ENCODE peak calls at places on chromosomes 3 and 15, in seven cellular contexts. X is AG04449; V is fibroblast of the aortic adventitia; Z is HL-60; W is H1; M is CD8-positive, alpha-beta T cell; P is suprapubic skin. J is an unnamed sample.

GRCh38 chr3:191997579-191998268 is 536.8 kb downstream of the PYDC2 start:
- DNase-seq in W (no peak), V (no peak), P (no peak), Z (no peak), X (no peak), M (no peak), J (no peak)

GRCh38 chr15:70557506-70558258 is 205.7 kb downstream of the UACA start:
- DNase-seq in X (no peak), P (no peak), M (peak), Z (no peak), V (no peak), W (no peak), J (peak)

GRCh38 chr3:27568393-27568792 is 84.2 kb upstream of the SLC4A7 start:
- DNase-seq in V (peak), Z (no peak), P (peak), M (no peak), W (no peak), X (no peak), J (peak)

GRCh38 chr3:111112913-111113312 is 41.3 kb downstream of the NECTIN3 start:
- DNase-seq in W (no peak), V (peak), P (no peak), M (no peak), Z (no peak), X (no peak), J (no peak)

GRCh38 chr15:89395461-89395875 is 60.8 kb upstream of the POLG start:
- DNase-seq in Z (peak), P (no peak), V (no peak), W (no peak), X (no peak), M (no peak), J (no peak)

GRCh38 chr3:129593595-129594339 is 12.7 kb downstream of the PLXND1 start:
- DNase-seq in Z (peak), M (peak), X (no peak), W (no peak), V (no peak), P (no peak), J (no peak)

GRCh38 chr3:131501949-131502348 is 822 bp downstream of the MRPL3 start:
- DNase-seq in X (no peak), W (no peak), M (no peak), Z (no peak), V (peak), P (no peak), J (no peak)

GRCh38 chr3:126292318-126293070 is 64.7 kb downstream of the KLF15 start:
- DNase-seq in W (no peak), X (no peak), V (no peak), M (no peak), P (no peak), Z (no peak), J (no peak)

GRCh38 chr3:158313344-158313927 is 203.5 kb downstream of the RSRC1 start:
- DNase-seq in V (peak), X (no peak), Z (peak), W (no peak), M (no peak), P (no peak), J (no peak)

GRCh38 chr15:31489801-31490646 is 163.4 kb downstream of the KLF13 start:
- DNase-seq in W (no peak), Z (peak), X (no peak), M (peak), P (no peak), V (peak), J (peak)

GRCh38 chr3:61936344-61936937 is 375.1 kb downstream of the PTPRG start:
- DNase-seq in W (no peak), Z (no peak), X (no peak), P (no peak), M (no peak), V (no peak), J (peak)

GRCh38 chr3:113167929-113168771 is 43.2 kb upstream of the BOC start:
- DNase-seq in V (no peak), Z (no peak), X (no peak), W (no peak), M (no peak), P (peak), J (no peak)

GRCh38 chr15:40290540-40291087 is 7.8 kb upstream of the ANKRD63 start:
- DNase-seq in P (no peak), M (no peak), X (no peak), Z (no peak), V (no peak), W (no peak), J (no peak)

GRCh38 chr15:57639306-57639705 is 47.6 kb downstream of the MYZAP start:
- DNase-seq in M (no peak), P (no peak), W (no peak), Z (no peak), X (no peak), V (no peak), J (no peak)

GRCh38 chr3:185316740-185317407 is 46.1 kb upstream of the MAP3K13 start:
- DNase-seq in W (no peak), Z (no peak), X (no peak), P (no peak), V (peak), M (no peak), J (peak)

GRCh38 chr3:68666409-68667193 is 265.7 kb downstream of the TAFA4 start:
- DNase-seq in M (no peak), P (no peak), X (no peak), W (no peak), Z (no peak), V (no peak), J (no peak)

GRCh38 chr3:184334470-184335158 is 2.8 kb upstream of the FAM131A start:
- DNase-seq in X (no peak), P (no peak), V (peak), M (no peak), W (no peak), Z (no peak), J (peak)

GRCh38 chr3:56373386-56373785 is 94.9 kb downstream of the ERC2 start:
- DNase-seq in W (no peak), X (no peak), P (no peak), Z (no peak), V (no peak), M (no peak), J (no peak)

GRCh38 chr15:29115093-29115991 is 154.3 kb downstream of the NSMCE3 start:
- DNase-seq in P (no peak), V (no peak), W (no peak), Z (no peak), X (no peak), M (no peak), J (no peak)

DNA sequence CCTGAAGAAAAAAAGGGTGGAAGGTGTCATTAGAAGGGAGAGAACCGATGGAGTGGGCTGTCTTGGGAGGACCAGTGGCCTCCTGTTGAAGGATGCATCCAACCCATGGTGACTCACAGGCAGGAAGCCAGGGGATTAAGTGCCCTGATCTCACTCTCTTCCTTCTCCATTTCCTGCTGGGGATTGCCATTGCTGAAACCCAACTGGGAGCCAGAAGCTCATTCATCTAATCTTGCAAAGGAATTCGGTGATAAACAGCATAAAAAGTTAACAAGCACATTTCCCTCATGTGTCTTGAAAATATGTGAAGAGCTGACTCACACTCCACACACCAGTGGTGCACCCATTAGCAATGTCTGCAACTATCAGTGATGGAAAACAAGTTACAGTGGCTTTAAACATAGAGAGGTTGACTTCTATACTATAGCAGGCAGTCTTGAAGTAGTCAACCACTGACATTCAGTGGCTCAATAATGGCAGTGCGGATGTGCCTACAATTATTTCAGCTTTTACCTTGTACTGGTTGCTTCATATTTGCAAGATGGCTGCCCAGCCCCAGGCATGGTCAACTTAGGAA is 12.8 kb upstream of the CSRNP1 start:
- DNase-seq in M (no peak), W (no peak), X (peak), P (no peak), Z (no peak), V (peak), J (peak)
- H3K4me3 ChIP-seq in M (no peak), W (no peak), X (no peak), P (no peak), Z (no peak), V (no peak), J (no peak)

DNA sequence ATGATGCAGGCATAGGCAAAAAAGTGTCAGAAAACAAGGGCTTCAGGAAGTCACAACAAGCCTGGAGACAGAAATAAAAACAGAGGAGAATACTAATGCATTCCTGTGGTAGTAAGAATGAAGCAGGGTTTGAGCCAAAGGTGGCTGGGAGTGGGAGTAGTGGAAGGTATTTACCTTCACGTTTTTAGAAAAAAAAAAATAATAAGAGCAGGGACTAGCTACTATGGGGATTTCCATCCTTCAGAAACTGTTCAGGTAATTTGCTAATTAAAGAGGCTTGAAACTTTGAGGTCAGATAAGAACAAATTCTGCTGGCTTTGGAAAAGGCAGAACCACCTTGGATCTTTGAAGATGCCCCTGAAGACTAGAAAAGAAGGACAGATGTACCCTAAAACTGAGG is 18.5 kb downstream of the ILDR1 start:
- DNase-seq in P (no peak), V (no peak), M (no peak), W (no peak), X (no peak), Z (no peak), J (no peak)
- H3K4me3 ChIP-seq in P (no peak), V (no peak), M (no peak), W (no peak), X (no peak), Z (no peak), J (no peak)

GRCh38 chr3:43526956-43527355 is 94.9 kb downstream of the ANO10 start:
- DNase-seq in P (no peak), Z (no peak), M (no peak), X (no peak), W (no peak), V (no peak), J (no peak)

GRCh38 chr3:43525941-43526607 is 95.7 kb downstream of the ANO10 start:
- DNase-seq in V (peak), X (no peak), M (no peak), P (no peak), Z (peak), W (no peak), J (peak)

GRCh38 chr3:43525376-43525775 is 96.4 kb downstream of the ANO10 start:
- DNase-seq in W (no peak), Z (no peak), X (no peak), P (no peak), M (no peak), V (no peak), J (no peak)

GRCh38 chr3:43522702-43523362 is 99.0 kb downstream of the ANO10 start:
- DNase-seq in M (no peak), X (no peak), Z (no peak), P (no peak), V (peak), W (no peak), J (no peak)

GRCh38 chr3:43523454-43524053 is 98.3 kb downstream of the ANO10 start:
- DNase-seq in Z (no peak), W (no peak), M (no peak), X (no peak), P (no peak), V (no peak), J (no peak)
- H3K4me3 ChIP-seq in Z (no peak), W (no peak), M (no peak), X (no peak), P (no peak), V (no peak), J (no peak)

GRCh38 chr15:67085237-67085817 is 19.9 kb downstream of the SMAD3 start:
- DNase-seq in W (no peak), X (no peak), Z (no peak), V (no peak), M (no peak), P (no peak), J (no peak)
- H3K4me3 ChIP-seq in W (no peak), X (no peak), Z (no peak), V (no peak), M (no peak), P (no peak), J (no peak)

GRCh38 chr3:142210144-142210543 is 15.2 kb downstream of the GK5 start:
- DNase-seq in V (peak), W (no peak), Z (no peak), M (no peak), P (no peak), X (no peak), J (no peak)
- H3K4me3 ChIP-seq in V (peak), W (no peak), Z (no peak), M (no peak), P (peak), X (no peak), J (no peak)

GRCh38 chr15:43106486-43106829 is 620 bp upstream of the UBR1 start:
- DNase-seq in X (no peak), Z (no peak), W (no peak), M (no peak), V (no peak), P (no peak), J (no peak)

GRCh38 chr15:43103939-43104338 is 1.9 kb downstream of the UBR1 start:
- DNase-seq in W (no peak), P (no peak), V (no peak), M (no peak), X (no peak), Z (no peak), J (no peak)

GRCh38 chr15:43104426-43104825 is 1.4 kb downstream of the UBR1 start:
- DNase-seq in P (no peak), Z (no peak), M (no peak), X (no peak), W (no peak), V (no peak), J (no peak)

GRCh38 chr15:43105778-43106485 is at the start of gene UBR1:
- DNase-seq in V (peak), M (peak), Z (peak), P (peak), W (peak), X (no peak), J (peak)

DNA sequence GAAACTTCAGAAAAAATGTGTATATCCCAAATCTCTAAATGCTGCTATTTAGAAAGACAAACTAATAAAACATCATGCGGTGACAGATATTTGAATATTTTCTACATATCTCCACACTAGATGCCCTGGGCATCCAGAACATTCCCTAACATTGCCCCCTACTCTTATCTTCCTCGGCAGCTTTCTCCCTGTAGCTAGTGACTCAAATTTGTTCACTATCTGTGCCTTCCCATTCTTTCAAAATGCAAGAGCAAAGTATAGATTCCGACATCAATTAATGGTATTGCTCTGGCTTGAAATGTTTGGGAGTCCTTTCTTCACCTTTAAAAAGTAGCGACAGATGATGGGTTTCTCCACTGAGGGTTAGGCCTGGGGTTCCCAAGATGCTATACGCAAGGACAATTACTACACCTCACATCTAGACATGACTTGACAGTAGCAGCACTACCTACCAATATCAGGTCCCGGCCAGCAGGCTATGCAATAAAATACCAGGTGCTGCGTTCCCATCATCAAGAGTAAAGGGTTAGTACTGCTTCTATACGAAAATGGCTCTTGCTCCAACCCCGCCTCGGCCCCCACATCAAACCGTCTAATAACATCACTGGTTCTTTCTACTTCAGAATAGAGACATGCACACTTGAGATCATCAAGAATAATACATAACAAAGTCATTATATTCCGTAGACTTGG is 615 bp downstream of the UBR1 start:
- DNase-seq in Z (no peak), P (no peak), W (no peak), X (no peak), M (no peak), V (no peak), J (no peak)
- H3K4me3 ChIP-seq in Z (peak), P (peak), W (peak), X (peak), M (peak), V (peak), J (peak)

GRCh38 chr15:83064859-83065258 is 2.2 kb downstream of the BTBD1 start:
- DNase-seq in M (no peak), V (no peak), Z (no peak), W (no peak), P (no peak), X (no peak), J (no peak)
- H3K4me3 ChIP-seq in M (peak), V (peak), Z (peak), W (peak), P (peak), X (peak), J (peak)

GRCh38 chr3:10115326-10116137 is at the start of gene BRK1:
- DNase-seq in X (peak), P (peak), Z (peak), V (peak), M (peak), W (peak), J (peak)

GRCh38 chr3:10116138-10116460 is 624 bp downstream of the BRK1 start:
- DNase-seq in M (no peak), Z (peak), X (no peak), V (no peak), P (no peak), W (no peak), J (peak)

GRCh38 chr3:10121064-10121463 is 5.6 kb downstream of the BRK1 start:
- DNase-seq in Z (no peak), X (no peak), W (no peak), P (no peak), M (no peak), V (no peak), J (no peak)

GRCh38 chr3:10119376-10119775 is 3.9 kb downstream of the BRK1 start:
- DNase-seq in V (no peak), Z (no peak), W (no peak), X (no peak), M (no peak), P (no peak), J (no peak)

GRCh38 chr3:10116928-10117327 is 1.5 kb downstream of the BRK1 start:
- DNase-seq in P (no peak), Z (no peak), M (no peak), V (no peak), W (no peak), X (no peak), J (no peak)
- H3K4me3 ChIP-seq in P (peak), Z (peak), M (peak), V (peak), W (no peak), X (peak), J (peak)

GRCh38 chr15:74783808-74784175 is 1.9 kb downstream of the CSK start:
- DNase-seq in V (no peak), P (no peak), W (no peak), Z (no peak), X (no peak), M (no peak), J (no peak)
- H3K4me3 ChIP-seq in V (peak), P (peak), W (no peak), Z (peak), X (peak), M (peak), J (peak)

J was measured in MG63.